ENCODE peak calls at places on chromosomes 5 and 9, in eight cellular contexts. X, L, P, K, Z, B, V and Y are unnamed samples. For H3K36me3 and H3K9me3, the result is how much of the 10 kb centered on the place peaks cover.

GRCh38 chr5:137148128-137148527 is 351.0 kb downstream of the SPOCK1 start:
- DNase-seq in P (no peak), L (no peak), X (no peak), Z (no peak), K (no peak), V (no peak), B (no peak), Y (no peak)

GRCh38 chr9:3361115-3361514 is 164.7 kb downstream of the RFX3 start:
- DNase-seq in V (no peak), B (no peak), Z (no peak), P (no peak), X (no peak), L (no peak), K (no peak), Y (no peak)

GRCh38 chr9:12538842-12539584 is 154.2 kb upstream of the TYRP1 start:
- DNase-seq in Z (peak), X (no peak), L (no peak), P (no peak), B (no peak), V (no peak), K (no peak), Y (no peak)

GRCh38 chr5:134043793-134044525 is 39.2 kb upstream of the VDAC1 start:
- DNase-seq in B (no peak), K (no peak), Z (no peak), X (no peak), P (no peak), V (no peak), L (no peak), Y (peak)

GRCh38 chr5:134133995-134134541 is 19.6 kb downstream of the TCF7 start:
- DNase-seq in V (peak), B (peak), P (no peak), Z (peak), K (no peak), L (no peak), X (no peak), Y (no peak)

GRCh38 chr5:93221-93980 is 1.4 kb downstream of the PLEKHG4B start:
- DNase-seq in Z (no peak), X (no peak), B (peak), L (no peak), P (no peak), V (no peak), K (no peak), Y (no peak)

GRCh38 chr5:160619381-160619780 is 197.7 kb downstream of the PTTG1 start:
- DNase-seq in X (no peak), Z (no peak), L (no peak), P (no peak), K (no peak), V (no peak), B (no peak), Y (no peak)

GRCh38 chr9:85186218-85186585 is 516.7 kb downstream of the NTRK2 start:
- DNase-seq in L (no peak), X (no peak), P (no peak), K (no peak), Z (no peak), V (no peak), B (no peak), Y (no peak)

GRCh38 chr5:149687789-149688188 is 42.3 kb upstream of the PPARGC1B start:
- DNase-seq in Z (no peak), L (no peak), P (no peak), B (no peak), V (no peak), X (no peak), K (no peak), Y (no peak)

GRCh38 chr9:131965101-131965500 is 114.6 kb downstream of the MED27 start:
- DNase-seq in Z (no peak), V (no peak), K (no peak), X (no peak), B (no peak), P (no peak), L (no peak), Y (no peak)

GRCh38 chr9:117224676-117225075 is 190.2 kb downstream of the ASTN2 start:
- DNase-seq in Z (no peak), V (no peak), B (no peak), L (no peak), X (no peak), K (no peak), P (no peak), Y (no peak)

GRCh38 chr9:4886698-4887097 is 94.0 kb downstream of the RCL1 start:
- DNase-seq in V (no peak), P (no peak), K (no peak), X (no peak), L (no peak), B (no peak), Z (no peak), Y (no peak)

GRCh38 chr9:27566118-27566517 is 7.2 kb downstream of the C9orf72 start:
- DNase-seq in B (no peak), P (no peak), K (no peak), X (no peak), L (no peak), V (no peak), Z (no peak), Y (no peak)

GRCh38 chr5:58871648-58872242 is 288.9 kb downstream of the RAB3C start:
- DNase-seq in V (no peak), K (peak), X (peak), Z (peak), L (peak), B (no peak), P (no peak), Y (no peak)

GRCh38 chr5:116765441-116765840 is 190.8 kb upstream of the SEMA6A start:
- DNase-seq in B (no peak), V (no peak), P (no peak), X (no peak), L (no peak), Z (peak), K (no peak), Y (no peak)

GRCh38 chr9:114055061-114055460 is 23.0 kb downstream of the AMBP start:
- DNase-seq in P (no peak), K (no peak), X (no peak), B (peak), V (no peak), Z (no peak), L (no peak), Y (peak)

GRCh38 chr9:86282979-86283535 is 719 bp upstream of the ISCA1 start:
- DNase-seq in L (peak), K (no peak), P (no peak), Z (no peak), B (no peak), X (no peak), V (no peak), Y (no peak)

GRCh38 chr5:143837306-143837848 is 25.4 kb downstream of the HMHB1 start:
- DNase-seq in L (peak), V (no peak), Z (no peak), X (no peak), B (no peak), P (no peak), K (no peak), Y (no peak)

GRCh38 chr5:134566181-134566740 is 40.8 kb downstream of the JADE2 start:
- DNase-seq in V (no peak), Z (no peak), L (no peak), B (no peak), K (no peak), X (no peak), P (no peak), Y (no peak)

GRCh38 chr9:108467653-108468324 is 388.0 kb downstream of the ACTL7B start:
- DNase-seq in B (no peak), K (no peak), L (peak), P (no peak), V (no peak), X (no peak), Z (peak), Y (peak)

GRCh38 chr9:76194896-76195295 is 199.3 kb downstream of the RFK start:
- DNase-seq in P (no peak), B (no peak), L (peak), X (no peak), V (no peak), K (no peak), Z (no peak), Y (no peak)

GRCh38 chr5:119274767-119275130 is 81.1 kb upstream of the TNFAIP8 start:
- DNase-seq in V (no peak), Z (no peak), K (no peak), P (no peak), L (peak), X (no peak), B (no peak), Y (no peak)

GRCh38 chr5:149603210-149603609 is 21.9 kb downstream of the ARHGEF37 start:
- DNase-seq in K (no peak), Z (peak), V (peak), B (no peak), L (no peak), P (no peak), X (no peak), Y (no peak)

GRCh38 chr5:55997742-55998351 is 3.1 kb upstream of the IL6ST start:
- DNase-seq in L (peak), Z (no peak), B (no peak), X (no peak), P (no peak), V (no peak), K (no peak), Y (no peak)

GRCh38 chr9:133137451-133138231 is 16.6 kb upstream of the RALGDS start:
- DNase-seq in X (no peak), B (peak), Z (peak), P (no peak), K (peak), L (no peak), V (peak), Y (no peak)

GRCh38 chr9:128055222-128056040 is 11.7 kb downstream of the NAIF1 start:
- DNase-seq in X (peak), L (no peak), Z (peak), B (peak), P (peak), K (peak), V (peak), Y (no peak)

GRCh38 chr5:113147088-113147487 is 170.5 kb downstream of the DCP2 start:
- DNase-seq in V (no peak), X (no peak), L (peak), P (no peak), K (peak), Z (no peak), B (no peak), Y (no peak)
- H3K36me3 ChIP-seq in V (under half), X (under half), L (under half), P (under half), K (under half), Z (under half), B (under half), Y (under half)

GRCh38 chr5:180849827-180850226 is 11.2 kb downstream of the ZFP62 start:
- DNase-seq in P (no peak), B (no peak), L (no peak), Z (no peak), K (no peak), X (no peak), V (no peak), Y (no peak)
- H3K9me3 ChIP-seq in P (under half), B (under half), L (half or more), Z (under half), K (under half), X (under half), V (under half), Y (under half)

DNA sequence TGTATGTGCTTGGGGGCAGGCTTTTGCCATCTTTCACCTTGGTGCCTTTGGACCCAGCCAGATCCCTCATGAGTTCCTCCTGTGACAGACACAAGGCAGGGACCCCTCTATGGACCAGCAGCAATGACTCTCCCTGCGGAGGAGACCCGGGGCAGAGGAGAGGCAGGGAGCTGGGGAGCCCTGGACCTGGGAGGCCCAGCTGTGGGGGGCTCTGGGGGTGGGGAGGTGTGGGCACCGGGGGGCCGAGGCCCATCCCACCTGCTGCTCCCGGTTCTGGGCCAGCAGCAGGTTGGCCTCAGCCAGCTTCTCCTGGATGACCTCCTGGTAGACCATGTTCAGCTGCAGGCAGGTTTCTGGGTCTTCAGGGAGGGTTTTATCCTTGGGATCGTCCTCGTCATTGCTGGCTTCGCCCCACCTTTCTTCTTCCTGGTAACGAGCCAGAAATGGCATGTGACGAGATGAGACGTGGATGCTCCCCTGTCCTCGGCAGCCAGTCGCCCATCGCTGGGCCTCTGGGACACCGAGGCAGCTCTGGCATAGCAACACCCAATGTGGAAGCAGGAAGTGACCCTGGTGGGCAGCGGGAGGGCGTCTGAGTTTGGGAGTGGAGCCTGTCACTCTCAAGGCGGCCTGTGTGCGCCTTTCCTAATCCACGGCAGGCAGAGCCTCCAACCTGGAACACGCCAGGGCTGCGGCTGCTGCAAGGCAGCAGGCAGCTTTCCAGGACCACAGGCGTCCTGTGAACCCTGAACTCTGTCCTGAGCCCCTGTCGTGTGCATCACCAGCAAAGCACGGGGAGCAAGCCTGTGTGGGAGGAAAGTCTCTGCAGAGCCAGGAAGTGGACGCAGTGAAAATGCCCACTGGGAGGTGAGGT is 4.4 kb downstream of the SNAPC4 start:
- DNase-seq in X (no peak), K (no peak), Z (no peak), L (no peak), B (no peak), V (no peak), P (no peak), Y (peak)
- TF ChIP-seq POLR2A in X (no peak), K (no peak), Z (no peak), L (no peak), B (no peak), V (no peak), P (no peak), Y (peak)

GRCh38 chr9:316382-316965 is 101.8 kb downstream of the DOCK8 start:
- DNase-seq in L (no peak), X (no peak), B (no peak), P (no peak), Z (no peak), K (no peak), V (no peak), Y (no peak)
- H3K36me3 ChIP-seq in L (under half), X (under half), B (under half), P (under half), Z (under half), K (under half), V (under half), Y (under half)

DNA sequence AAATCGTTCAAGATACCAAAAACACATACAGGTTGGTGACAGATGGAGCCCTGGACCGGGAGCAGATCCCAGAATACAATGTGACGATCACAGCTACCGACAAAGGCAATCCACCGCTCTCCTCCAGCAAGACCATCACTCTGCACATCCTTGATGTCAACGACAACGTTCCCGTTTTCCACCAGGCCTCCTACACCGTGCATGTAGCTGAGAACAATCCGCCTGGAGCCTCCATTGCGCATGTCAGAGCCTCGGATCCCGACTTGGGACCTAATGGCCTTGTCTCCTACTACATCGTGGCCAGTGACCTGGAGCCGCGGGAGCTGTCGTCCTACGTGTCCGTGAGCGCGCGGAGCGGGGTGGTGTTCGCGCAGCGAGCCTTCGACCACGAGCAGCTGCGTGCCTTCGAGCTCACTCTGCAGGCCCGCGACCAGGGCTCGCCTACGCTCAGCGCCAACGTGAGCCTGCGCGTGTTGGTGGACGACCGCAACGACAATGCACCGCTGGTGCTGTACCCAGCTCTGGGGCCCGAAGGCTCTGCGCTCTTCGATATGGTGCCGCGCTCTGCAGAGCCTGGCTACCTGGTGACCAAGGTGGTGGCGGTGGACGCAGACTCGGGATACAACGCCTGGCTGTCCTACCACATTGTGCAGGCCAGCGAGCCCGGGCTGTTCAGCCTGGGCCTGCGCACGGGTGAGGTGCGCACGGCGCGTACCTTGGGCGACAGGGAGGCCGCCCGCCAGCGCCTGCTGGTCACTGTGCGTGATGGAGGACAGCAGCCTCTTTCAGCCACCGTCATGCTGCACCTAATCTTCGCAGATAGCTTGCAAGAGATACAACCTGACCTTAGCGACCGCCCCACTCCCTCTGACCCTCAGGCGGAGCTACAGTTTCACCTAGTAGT is 1.8 kb downstream of the PCDHGB3 start:
- DNase-seq in V (no peak), Z (no peak), K (no peak), L (no peak), X (no peak), B (no peak), P (no peak), Y (no peak)
- H3K9me3 ChIP-seq in V (half or more), Z (under half), K (under half), L (half or more), X (under half), B (half or more), P (under half), Y (under half)

DNA sequence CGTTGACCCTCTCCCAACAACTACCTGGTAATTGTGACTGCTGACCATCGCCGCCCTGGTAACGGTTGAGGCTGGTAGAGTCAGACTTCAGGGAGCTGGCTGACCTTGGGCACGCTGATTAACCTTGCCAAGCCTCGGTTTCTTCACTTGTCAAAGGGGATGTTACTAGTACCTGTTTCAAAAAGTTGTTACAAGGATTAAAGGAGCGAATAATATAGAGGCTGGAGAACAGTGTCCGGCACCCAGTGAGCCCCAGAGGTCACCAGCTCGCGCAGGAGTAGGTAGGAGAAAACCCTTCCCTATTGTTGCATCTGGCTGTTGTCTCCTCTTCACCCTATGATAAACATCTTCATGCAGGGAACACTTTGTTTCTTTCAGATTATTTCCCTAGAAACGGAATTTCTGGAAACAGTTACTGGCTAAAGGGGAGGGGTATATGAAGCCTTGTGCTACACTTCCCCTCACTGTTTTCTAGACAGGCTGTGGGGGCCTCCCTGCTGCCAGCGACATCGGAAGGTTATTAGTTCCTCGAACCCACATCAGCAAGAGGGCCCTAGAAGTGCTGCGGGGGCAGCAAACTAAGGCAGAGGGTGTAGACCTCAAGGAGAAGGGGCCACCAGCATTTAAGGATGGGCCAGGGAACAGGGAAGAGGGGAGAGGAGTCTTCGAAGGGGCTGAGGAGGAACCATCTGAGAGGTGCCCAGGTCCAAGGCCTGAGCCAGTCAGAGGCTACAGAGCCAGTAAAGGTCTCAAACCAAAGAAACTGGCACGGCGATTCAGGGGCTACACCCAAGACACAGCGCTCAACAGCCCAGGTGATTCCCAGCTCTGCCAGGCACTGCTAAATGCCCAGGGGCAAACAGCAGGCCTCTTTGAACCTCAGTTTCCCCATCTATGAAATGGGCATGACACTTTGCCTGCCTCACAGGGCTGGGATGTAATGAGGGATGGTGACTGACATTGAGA is 37.6 kb downstream of the HRH2 start:
- DNase-seq in B (peak), Z (no peak), X (no peak), V (no peak), K (no peak), P (no peak), L (no peak), Y (peak)
- TF ChIP-seq POLR2A in B (no peak), Z (no peak), X (no peak), V (no peak), K (no peak), P (no peak), L (no peak), Y (no peak)

DNA sequence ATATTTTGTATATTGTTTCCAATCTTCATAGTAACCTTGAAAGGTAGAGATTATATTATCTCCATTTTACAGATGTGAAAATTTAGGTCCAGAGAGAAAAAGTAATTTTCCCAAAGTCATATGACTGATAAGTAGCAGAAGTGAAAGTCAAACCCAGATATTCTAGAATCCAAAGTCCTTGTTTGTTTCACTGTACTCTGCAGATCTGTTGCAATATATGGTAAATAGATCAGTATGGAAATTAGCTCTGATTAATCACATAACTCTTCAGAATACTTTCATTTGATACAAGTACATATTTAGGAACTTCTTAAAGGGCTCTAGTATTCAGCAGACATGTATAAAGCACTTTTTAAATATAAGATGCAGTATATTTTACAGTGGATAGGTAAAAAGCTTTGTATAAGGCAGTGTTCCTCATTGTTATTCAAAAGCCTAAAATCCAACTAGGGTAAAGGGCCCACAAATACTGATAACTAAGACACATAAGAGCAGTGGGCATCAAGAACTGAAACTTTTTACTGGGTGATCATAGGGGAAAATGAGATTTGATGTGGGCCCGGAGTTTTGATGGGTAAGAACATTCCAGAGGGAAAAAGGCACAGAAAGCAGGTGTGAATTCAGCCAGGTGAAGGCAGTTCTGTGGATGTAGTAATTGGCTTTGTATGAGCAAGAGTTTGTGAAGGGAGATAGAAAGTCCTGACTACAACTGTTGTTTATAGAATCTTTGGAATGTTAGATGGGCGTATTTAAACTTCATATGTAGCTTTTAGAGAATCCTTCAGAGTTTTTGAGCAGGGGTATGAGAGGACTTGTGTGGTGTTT is 25.0 kb downstream of the NDFIP1 start:
- DNase-seq in Z (no peak), L (no peak), P (no peak), B (no peak), K (no peak), V (no peak), X (no peak), Y (no peak)
- H3K36me3 ChIP-seq in Z (under half), L (under half), P (under half), B (under half), K (under half), V (half or more), X (under half), Y (under half)

GRCh38 chr5:162931501-162931900 is 505.9 kb upstream of the CCNG1 start:
- DNase-seq in X (no peak), Z (no peak), B (no peak), L (no peak), K (no peak), P (no peak), V (no peak), Y (no peak)
- H3K9me3 ChIP-seq in X (under half), Z (under half), B (under half), L (under half), K (under half), P (under half), V (under half), Y (under half)

GRCh38 chr5:140270008-140270407 is 32.9 kb downstream of the PFDN1 start:
- DNase-seq in P (no peak), V (no peak), K (no peak), X (no peak), L (no peak), B (no peak), Z (no peak), Y (no peak)
- TF ChIP-seq POLR2A in P (no peak), V (no peak), K (no peak), X (no peak), L (no peak), B (no peak), Z (no peak), Y (no peak)